ENCODE peak calls at places on chromosome 12, in ten cellular contexts. N, Z, W, M, J, I, O, B, G and Q are unnamed samples.

GRCh38 chr12:132904718-132905328 is 17.4 kb upstream of the CHFR start:
- DNase-seq in N (peak), Z (no peak), W (no peak), M (peak), J (peak), I (peak), O (no peak), B (peak), G (no peak), Q (no peak)

GRCh38 chr12:118528625-118529024 is 152.3 kb downstream of the SUDS3 start:
- DNase-seq in N (no peak), Z (no peak), W (no peak), M (no peak), J (no peak), I (no peak), O (no peak), B (no peak), G (no peak), Q (no peak)

GRCh38 chr12:102095677-102096263 is 24.1 kb downstream of the NUP37 start:
- DNase-seq in N (no peak), Z (peak), W (peak), M (no peak), J (no peak), I (peak), O (no peak), B (no peak), G (peak), Q (peak)

GRCh38 chr12:122994781-122995502 is 14.5 kb downstream of the ARL6IP4 start:
- DNase-seq in N (no peak), Z (no peak), W (no peak), M (no peak), J (no peak), I (no peak), O (no peak), B (no peak), G (no peak), Q (no peak)

GRCh38 chr12:54005531-54005852 is 3.3 kb upstream of the HOXC8 start:
- DNase-seq in N (no peak), Z (no peak), W (no peak), M (no peak), J (no peak), I (no peak), O (no peak), B (no peak), G (no peak), Q (no peak)

GRCh38 chr12:10406725-10407124 is 2.8 kb downstream of the KLRC4 start:
- DNase-seq in N (no peak), Z (no peak), W (no peak), M (no peak), J (no peak), I (no peak), O (no peak), B (peak), G (no peak), Q (no peak)

GRCh38 chr12:101866615-101867373 is 10.6 kb upstream of the DRAM1 start:
- DNase-seq in N (no peak), Z (no peak), W (no peak), M (no peak), J (no peak), I (no peak), O (no peak), B (no peak), G (no peak), Q (no peak)

GRCh38 chr12:19967486-19967885 is 400.9 kb upstream of the PDE3A start:
- DNase-seq in N (no peak), Z (peak), W (no peak), M (no peak), J (no peak), I (peak), O (peak), B (no peak), G (peak), Q (no peak)

GRCh38 chr12:113138826-113139225 is 3.3 kb upstream of the RASAL1 start:
- DNase-seq in N (no peak), Z (no peak), W (peak), M (no peak), J (no peak), I (no peak), O (no peak), B (peak), G (no peak), Q (no peak)

GRCh38 chr12:24111101-24111500 is 161.6 kb upstream of the SOX5 start:
- DNase-seq in N (no peak), Z (no peak), W (no peak), M (no peak), J (no peak), I (no peak), O (no peak), B (no peak), G (peak), Q (no peak)

GRCh38 chr12:128956755-128957154 is 103.5 kb downstream of the GLT1D1 start:
- DNase-seq in N (no peak), Z (no peak), W (no peak), M (no peak), J (no peak), I (no peak), O (no peak), B (no peak), G (no peak), Q (no peak)

GRCh38 chr12:26928661-26929060 is 9.1 kb downstream of the INTS13 start:
- DNase-seq in N (no peak), Z (no peak), W (no peak), M (no peak), J (no peak), I (no peak), O (no peak), B (no peak), G (no peak), Q (no peak)

GRCh38 chr12:47387991-47388390 is 308.2 kb upstream of the AMIGO2 start:
- DNase-seq in N (no peak), Z (no peak), W (no peak), M (no peak), J (no peak), I (peak), O (no peak), B (no peak), G (no peak), Q (no peak)

GRCh38 chr12:3116106-3116898 is 39.1 kb downstream of the TSPAN9 start:
- DNase-seq in N (no peak), Z (no peak), W (no peak), M (no peak), J (no peak), I (no peak), O (no peak), B (no peak), G (no peak), Q (no peak)

GRCh38 chr12:86772688-86773087 is 516.5 kb upstream of the MGAT4C start:
- DNase-seq in N (no peak), Z (no peak), W (no peak), M (no peak), J (no peak), I (no peak), O (no peak), B (no peak), G (peak), Q (no peak)

GRCh38 chr12:10998204-10998603 is at the start of gene TAS2R20:
- DNase-seq in N (no peak), Z (no peak), W (no peak), M (no peak), J (no peak), I (no peak), O (no peak), B (no peak), G (no peak), Q (no peak)

GRCh38 chr12:115398311-115398781 is 714.4 kb upstream of the TBX3 start:
- DNase-seq in N (no peak), Z (peak), W (no peak), M (no peak), J (no peak), I (peak), O (peak), B (no peak), G (peak), Q (no peak)